ENCODE peak calls at places on chromosomes 4 and X, in six cellular contexts. G, R, A, Q, J and U are unnamed samples.

GRCh38 chrX:70437921-70438665 is 6.5 kb upstream of the DLG3 start:
- DNase-seq in G (no peak), R (no peak), A (no peak), Q (no peak), J (no peak), U (no peak)

GRCh38 chrX:78102100-78102499 is 1.9 kb upstream of the PGK1 start:
- DNase-seq in G (no peak), R (no peak), A (no peak), Q (no peak), J (no peak), U (no peak)

GRCh38 chr4:123952530-123953274 is 556.1 kb downstream of the SPRY1 start:
- DNase-seq in G (no peak), R (no peak), A (no peak), Q (no peak), J (peak), U (no peak)

GRCh38 chr4:153502584-153502983 is 36.4 kb downstream of the TMEM131L start:
- DNase-seq in G (no peak), R (no peak), A (no peak), Q (no peak), J (no peak), U (no peak)

GRCh38 chrX:153709726-153710674 is 14.2 kb downstream of the BCAP31 start:
- DNase-seq in G (no peak), R (no peak), A (no peak), Q (no peak), J (no peak), U (no peak)

GRCh38 chr4:94399721-94400120 is 52.0 kb upstream of the PDLIM5 start:
- DNase-seq in G (no peak), R (no peak), A (no peak), Q (no peak), J (no peak), U (no peak)

GRCh38 chr4:70931359-70931758 is 29.2 kb downstream of the MOB1B start:
- DNase-seq in G (no peak), R (no peak), A (no peak), Q (no peak), J (no peak), U (no peak)

GRCh38 chrX:110201799-110202198 is 116.1 kb downstream of the AMMECR1 start:
- DNase-seq in G (no peak), R (no peak), A (no peak), Q (no peak), J (no peak), U (no peak)

GRCh38 chr4:26388671-26389070 is 67.9 kb downstream of the RBPJ start:
- DNase-seq in G (no peak), R (no peak), A (no peak), Q (no peak), J (no peak), U (no peak)

GRCh38 chr4:41257257-41257900 is 651 bp downstream of the UCHL1 start:
- DNase-seq in G (peak), R (peak), A (no peak), Q (no peak), J (no peak), U (no peak)

GRCh38 chr4:123856689-123857545 is 460.3 kb downstream of the SPRY1 start:
- DNase-seq in G (peak), R (peak), A (peak), Q (no peak), J (peak), U (no peak)

GRCh38 chr4:85717366-85717765 is 242.4 kb downstream of the ARHGAP24 start:
- DNase-seq in G (no peak), R (no peak), A (no peak), Q (no peak), J (no peak), U (no peak)

GRCh38 chr4:125666635-125667034 is 351.9 kb downstream of the FAT4 start:
- DNase-seq in G (no peak), R (no peak), A (no peak), Q (no peak), J (no peak), U (no peak)

GRCh38 chr4:180767330-180767729 is 1475.9 kb upstream of the TENM3 start:
- DNase-seq in G (no peak), R (no peak), A (no peak), Q (no peak), J (no peak), U (no peak)

GRCh38 chr4:128298852-128299251 is 11.2 kb upstream of the PGRMC2 start:
- DNase-seq in G (no peak), R (no peak), A (no peak), Q (no peak), J (no peak), U (no peak)

GRCh38 chr4:145545538-145546224 is 64.0 kb downstream of the SMAD1 start:
- DNase-seq in G (no peak), R (peak), A (no peak), Q (no peak), J (peak), U (no peak)

GRCh38 chr4:26936284-26937065 is 75.8 kb downstream of the STIM2 start:
- DNase-seq in G (no peak), R (peak), A (peak), Q (no peak), J (no peak), U (peak)

GRCh38 chr4:152479428-152480026 is 56.4 kb downstream of the FBXW7 start:
- DNase-seq in G (no peak), R (no peak), A (no peak), Q (no peak), J (no peak), U (no peak)

GRCh38 chrX:110992611-110993010 is 103.4 kb upstream of the PAK3 start:
- DNase-seq in G (peak), R (peak), A (peak), Q (no peak), J (peak), U (peak)

GRCh38 chr4:5142726-5143125 is 91.4 kb downstream of the STK32B start:
- DNase-seq in G (peak), R (peak), A (peak), Q (no peak), J (no peak), U (peak)

GRCh38 chrX:114964374-114964773 is 53.0 kb downstream of the IL13RA2 start:
- DNase-seq in G (no peak), R (no peak), A (no peak), Q (no peak), J (no peak), U (no peak)

GRCh38 chr4:42786350-42787070 is 106.0 kb upstream of the GRXCR1 start:
- DNase-seq in G (no peak), R (no peak), A (no peak), Q (no peak), J (no peak), U (no peak)

GRCh38 chr4:46934731-46935130 is 25.7 kb upstream of the COX7B2 start:
- DNase-seq in G (no peak), R (no peak), A (peak), Q (no peak), J (no peak), U (no peak)

GRCh38 chr4:3775011-3775410 is 8.8 kb downstream of the ADRA2C start:
- DNase-seq in G (no peak), R (no peak), A (no peak), Q (no peak), J (no peak), U (no peak)

GRCh38 chrX:23727206-23727605 is 15.9 kb downstream of the ACOT9 start:
- DNase-seq in G (no peak), R (no peak), A (no peak), Q (no peak), J (no peak), U (no peak)

GRCh38 chrX:136910565-136911040 is 30.1 kb upstream of the RBMX start:
- DNase-seq in G (no peak), R (no peak), A (no peak), Q (no peak), J (no peak), U (no peak)

GRCh38 chr4:88457307-88458090 is 580 bp downstream of the HERC5 start:
- DNase-seq in G (peak), R (no peak), A (no peak), Q (no peak), J (no peak), U (no peak)

GRCh38 chr4:122588453-122589238 is 32.2 kb downstream of the IL21 start:
- DNase-seq in G (no peak), R (no peak), A (no peak), Q (no peak), J (no peak), U (no peak)

GRCh38 chr4:140756292-140757219 is at the start of gene TBC1D9:
- DNase-seq in G (peak), R (peak), A (peak), Q (peak), J (peak), U (no peak)

GRCh38 chr4:171025776-171026175 is 787.4 kb upstream of the GALNTL6 start:
- DNase-seq in G (no peak), R (no peak), A (no peak), Q (no peak), J (no peak), U (no peak)

GRCh38 chr4:60400599-60400998 is 799.5 kb upstream of the ADGRL3 start:
- DNase-seq in G (no peak), R (no peak), A (no peak), Q (no peak), J (no peak), U (no peak)

GRCh38 chrX:75603833-75604232 is 81.0 kb upstream of the ZDHHC15 start:
- DNase-seq in G (peak), R (peak), A (peak), Q (no peak), J (no peak), U (peak)

GRCh38 chr4:123986268-123986798 is 589.7 kb downstream of the SPRY1 start:
- DNase-seq in G (no peak), R (no peak), A (no peak), Q (no peak), J (no peak), U (no peak)

GRCh38 chr4:165308174-165308573 is 19.3 kb upstream of the MSMO1 start:
- DNase-seq in G (no peak), R (no peak), A (no peak), Q (no peak), J (no peak), U (no peak)
- TF ChIP-seq CHD2 in G (no peak), R (no peak), A (no peak), Q (no peak), J (no peak), U (no peak)

GRCh38 chrX:152204919-152205318 is 66.5 kb upstream of the MAGEA10 start:
- DNase-seq in G (no peak), R (no peak), A (no peak), Q (no peak), J (no peak), U (no peak)

GRCh38 chrX:152202886-152203285 is 64.5 kb upstream of the MAGEA10 start:
- DNase-seq in G (no peak), R (no peak), A (no peak), Q (no peak), J (no peak), U (no peak)

DNA sequence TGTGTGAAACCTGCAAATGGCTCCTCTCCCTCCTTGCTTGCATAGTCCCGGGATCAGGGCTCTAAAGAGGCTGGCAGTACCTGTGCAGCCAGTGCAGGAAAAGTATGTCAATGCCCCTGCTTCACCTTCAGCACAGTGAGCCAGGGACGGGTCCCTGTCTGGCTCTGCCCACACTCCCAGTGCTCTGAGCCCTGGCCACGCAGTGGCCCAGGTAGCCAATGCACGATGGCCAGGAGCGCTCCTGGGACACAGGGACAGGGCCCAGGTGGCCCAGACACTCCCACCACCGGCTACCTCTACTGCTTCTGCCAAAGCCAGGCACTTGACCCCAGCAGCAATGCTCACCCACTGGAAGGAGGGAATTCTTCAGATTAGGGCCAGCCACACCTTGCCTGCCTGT is 68.0 kb upstream of the MAGEA10 start:
- DNase-seq in G (no peak), R (no peak), A (no peak), Q (no peak), J (no peak), U (no peak)
- TF ChIP-seq CHD2 in G (no peak), R (no peak), A (no peak), Q (no peak), J (no peak), U (no peak)

GRCh38 chr4:134702374-134702773 is 500.8 kb upstream of the PABPC4L start:
- DNase-seq in G (no peak), R (no peak), A (no peak), Q (no peak), J (no peak), U (no peak)

GRCh38 chr4:134708616-134709015 is 507.0 kb upstream of the PABPC4L start:
- DNase-seq in G (no peak), R (no peak), A (no peak), Q (no peak), J (no peak), U (no peak)

DNA sequence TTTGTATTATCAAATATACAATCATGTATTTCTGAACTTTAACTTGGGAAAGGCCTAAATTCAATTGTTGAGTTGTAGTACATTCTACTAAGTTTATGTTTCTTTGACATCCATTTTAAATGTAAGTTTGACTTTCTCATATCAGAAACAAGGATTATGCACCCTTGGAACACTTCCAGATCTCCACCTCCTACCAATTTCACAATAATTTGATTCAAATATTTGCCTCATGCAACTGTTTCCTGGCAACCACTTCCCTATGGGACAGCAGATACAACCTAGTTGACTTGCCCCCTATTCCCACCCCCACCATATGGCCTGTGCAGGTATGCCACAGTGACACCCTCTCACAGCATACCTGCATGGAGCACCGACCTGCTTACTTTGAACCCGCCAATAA is 506.4 kb upstream of the PABPC4L start:
- DNase-seq in G (no peak), R (no peak), A (no peak), Q (no peak), J (no peak), U (no peak)
- TF ChIP-seq CHD2 in G (no peak), R (no peak), A (no peak), Q (no peak), J (no peak), U (no peak)

DNA sequence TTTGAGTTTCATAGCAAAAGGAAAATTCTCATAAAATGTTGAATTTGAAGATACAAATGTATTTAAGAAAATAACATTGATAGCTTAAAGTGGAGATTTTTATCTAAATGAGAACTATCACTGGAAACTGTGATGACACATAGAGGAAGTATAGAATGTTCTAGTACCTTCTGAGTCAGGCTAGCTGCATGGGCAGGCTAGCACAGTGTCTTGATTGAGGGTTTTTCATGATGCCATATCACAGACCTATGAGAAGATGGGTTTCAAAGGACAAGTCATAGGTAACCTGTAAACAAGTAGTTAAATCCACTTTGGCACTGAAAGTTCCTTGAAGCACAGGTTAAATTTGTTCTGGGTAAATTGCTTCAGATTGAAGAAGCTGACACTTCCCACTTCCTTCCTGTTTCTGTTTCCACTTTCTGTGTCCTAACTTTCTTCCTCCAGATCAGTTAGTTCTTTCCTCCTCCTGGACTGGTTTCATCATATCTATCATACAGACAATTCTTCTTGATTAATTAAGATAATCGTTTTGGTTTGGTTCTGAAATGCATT is 48.2 kb upstream of the CDKN2AIP start:
- DNase-seq in G (no peak), R (no peak), A (no peak), Q (no peak), J (no peak), U (no peak)
- TF ChIP-seq CHD2 in G (no peak), R (no peak), A (no peak), Q (no peak), J (no peak), U (no peak)

DNA sequence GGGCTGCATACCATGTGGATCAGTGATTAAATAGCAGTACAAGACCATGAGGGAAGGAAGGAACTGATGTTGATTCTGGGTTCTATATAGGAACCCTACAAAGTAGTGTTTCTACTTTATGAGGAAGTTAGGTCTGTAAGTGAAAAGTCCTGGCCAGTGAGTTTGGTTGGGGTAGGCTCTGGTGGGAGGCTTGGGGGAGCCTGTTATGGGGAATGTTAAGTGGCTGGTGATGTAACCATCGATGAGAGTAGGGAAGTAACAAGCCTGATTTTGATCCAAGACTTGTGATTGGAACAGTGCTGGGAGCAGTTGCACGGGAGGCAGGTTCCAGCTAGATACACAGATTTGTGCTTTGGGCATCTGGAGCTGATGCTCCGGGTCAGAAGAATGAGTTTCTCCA is 20.6 kb downstream of the SMS start:
- DNase-seq in G (no peak), R (no peak), A (no peak), Q (no peak), J (no peak), U (no peak)
- TF ChIP-seq CHD2 in G (no peak), R (no peak), A (no peak), Q (no peak), J (no peak), U (no peak)

DNA sequence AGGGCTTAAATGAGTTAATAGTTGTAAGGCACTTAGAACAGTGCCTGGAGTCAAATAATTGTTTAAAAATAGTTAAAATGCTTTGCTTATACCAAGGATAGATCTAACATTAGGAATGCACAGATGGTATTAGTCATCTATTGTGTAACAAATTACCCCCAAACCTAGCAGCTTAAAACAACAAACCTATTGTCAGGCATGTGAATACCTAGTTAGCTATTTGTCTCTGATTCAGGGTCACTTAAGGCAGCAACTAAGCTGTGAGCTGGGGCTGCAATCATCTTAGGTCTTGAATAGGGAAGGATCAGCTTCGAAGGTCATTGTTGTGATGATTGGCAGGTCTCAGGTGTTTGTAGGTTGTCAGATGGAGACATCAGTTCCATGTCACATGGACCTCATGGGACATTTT is 42.4 kb upstream of the AGA start:
- DNase-seq in G (no peak), R (peak), A (peak), Q (no peak), J (no peak), U (no peak)
- TF ChIP-seq CHD2 in G (no peak), R (no peak), A (no peak), Q (no peak), J (no peak), U (no peak)

GRCh38 chrX:135520553-135521404 is at the start of gene INTS6L:
- DNase-seq in G (peak), R (peak), A (no peak), Q (peak), J (peak), U (peak)

GRCh38 chrX:135522132-135522530 is 1.7 kb downstream of the INTS6L start:
- DNase-seq in G (no peak), R (no peak), A (no peak), Q (no peak), J (no peak), U (no peak)

GRCh38 chrX:135518161-135518560 is 2.3 kb upstream of the INTS6L start:
- DNase-seq in G (no peak), R (no peak), A (no peak), Q (no peak), J (no peak), U (no peak)

GRCh38 chrX:135521405-135522131 is 1.1 kb downstream of the INTS6L start:
- DNase-seq in G (peak), R (peak), A (no peak), Q (peak), J (peak), U (peak)

GRCh38 chrX:135520022-135520552 is 373 bp upstream of the INTS6L start:
- DNase-seq in G (no peak), R (no peak), A (no peak), Q (no peak), J (no peak), U (no peak)
- TF ChIP-seq CHD2 in G (no peak), R (no peak), A (no peak), Q (no peak), J (no peak), U (no peak)

GRCh38 chrX:68931345-68931744 is 102.5 kb downstream of the EFNB1 start:
- DNase-seq in G (no peak), R (no peak), A (no peak), Q (no peak), J (no peak), U (no peak)

GRCh38 chrX:68928401-68928800 is 99.6 kb downstream of the EFNB1 start:
- DNase-seq in G (no peak), R (no peak), A (no peak), Q (no peak), J (no peak), U (no peak)

GRCh38 chrX:68929332-68930150 is 100.7 kb downstream of the EFNB1 start:
- DNase-seq in G (no peak), R (peak), A (no peak), Q (no peak), J (no peak), U (no peak)

GRCh38 chrX:68932611-68933010 is 103.8 kb downstream of the EFNB1 start:
- DNase-seq in G (no peak), R (no peak), A (no peak), Q (no peak), J (no peak), U (no peak)

DNA sequence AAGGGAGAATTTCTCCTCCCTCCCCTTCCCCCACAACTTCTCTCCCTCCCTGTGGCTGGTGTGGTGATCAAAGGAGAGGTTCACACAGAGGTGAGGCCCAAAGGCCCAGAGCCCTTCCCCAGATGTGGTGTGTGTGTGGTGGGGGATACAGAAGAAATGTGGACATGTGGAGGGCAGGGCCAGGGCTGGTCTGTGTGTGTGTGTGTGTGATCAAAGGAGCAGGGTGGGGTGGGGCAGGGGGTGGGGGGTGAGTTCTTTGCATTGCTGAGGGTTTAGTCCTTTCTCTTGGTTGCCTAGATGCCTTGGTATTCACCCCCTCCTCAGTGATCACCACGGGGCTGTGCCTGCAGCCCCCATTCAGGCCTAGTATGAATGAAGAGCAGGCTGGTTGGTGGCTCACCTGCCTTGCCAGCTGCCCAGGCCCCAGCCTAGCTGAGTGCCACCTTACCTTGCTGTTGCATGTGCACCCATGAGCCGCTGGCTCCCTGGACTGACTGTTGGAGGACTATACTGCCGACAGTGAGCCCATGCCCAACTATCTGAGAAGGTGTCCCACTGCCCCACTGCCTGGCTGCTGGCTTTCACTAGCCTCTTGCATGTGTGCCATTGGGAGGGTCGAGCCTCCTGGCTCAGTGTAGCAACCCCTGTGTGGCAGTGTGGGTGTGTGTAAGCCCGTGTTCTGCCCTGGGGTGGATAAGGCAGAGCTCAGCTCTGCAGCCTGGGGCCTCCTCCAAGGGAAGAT is 101.9 kb downstream of the EFNB1 start:
- DNase-seq in G (no peak), R (no peak), A (no peak), Q (no peak), J (no peak), U (no peak)
- TF ChIP-seq CHD2 in G (no peak), R (no peak), A (no peak), Q (no peak), J (no peak), U (no peak)